ENCODE peak calls at places on chromosome 22, in six cellular contexts. Q is kidney; X is CD8-positive, alpha-beta T cell; D is left ventricle myocardium inferior; T is AG04450; E is heart left ventricle. F is an unnamed sample.
A peak's percentile ranks its signal among the peaks of the same experiment; 100 is the strongest.

GRCh38 chr22:36032611-36033010 is 4.0 kb upstream of the RBFOX2 start:
- DNase-seq in Q (no peak), X (no peak), D (no peak), T (no peak), E (no peak), F (no peak)

GRCh38 chr22:40826984-40827741 is 8.0 kb upstream of the SLC25A17 start:
- DNase-seq in Q (no peak), X (no peak), D (no peak), T (no peak), E (no peak), F (no peak)

GRCh38 chr22:43275545-43275981 is 67.6 kb downstream of the SCUBE1 start:
- DNase-seq in Q (no peak), X (no peak), D (no peak), T (no peak), E (no peak), F (no peak)

GRCh38 chr22:41442240-41442792 is 4.3 kb downstream of the TOB2 start:
- DNase-seq in Q (no peak), X (no peak), D (no peak), T (no peak), E (no peak), F (no peak)

GRCh38 chr22:42745118-42745517 is 24.4 kb upstream of the A4GALT start:
- DNase-seq in Q (no peak), X (no peak), D (no peak), T (no peak), E (no peak), F (no peak)

GRCh38 chr22:45357492-45357891 is 47.8 kb downstream of the FAM118A start:
- DNase-seq in Q (no peak), X (no peak), D (no peak), T (no peak), E (no peak), F (no peak)

GRCh38 chr22:40289991-40290459 is 56.3 kb upstream of the ADSL start:
- DNase-seq in Q (no peak), X (peak; percentile 52), D (no peak), T (no peak), E (no peak), F (no peak)

GRCh38 chr22:29799217-29799680 is 32.1 kb downstream of the UQCR10 start:
- DNase-seq in Q (peak; percentile 95), X (no peak), D (peak; percentile 88), T (peak; percentile 86), E (peak; percentile 96), F (peak; percentile 90)

GRCh38 chr22:32836286-32836859 is 34.9 kb downstream of the TIMP3 start:
- DNase-seq in Q (no peak), X (no peak), D (no peak), T (no peak), E (no peak), F (no peak)

GRCh38 chr22:27857441-27857840 is 55.9 kb upstream of the MN1 start:
- DNase-seq in Q (no peak), X (no peak), D (no peak), T (no peak), E (no peak), F (no peak)

GRCh38 chr22:37020192-37020479 is 594 bp downstream of the MPST start:
- DNase-seq in Q (no peak), X (no peak), D (no peak), T (no peak), E (peak; percentile 43), F (no peak)

GRCh38 chr22:38924197-38924952 is 33.0 kb upstream of the APOBEC3A start:
- DNase-seq in Q (peak; percentile 94), X (no peak), D (peak; percentile 72), T (peak; percentile 60), E (peak; percentile 80), F (peak; percentile 83)

GRCh38 chr22:23137905-23138520 is 3.8 kb downstream of the RSPH14 start:
- DNase-seq in Q (no peak), X (no peak), D (no peak), T (no peak), E (no peak), F (no peak)

GRCh38 chr22:23142546-23143105 is 836 bp upstream of the RSPH14 start:
- DNase-seq in Q (no peak), X (no peak), D (no peak), T (no peak), E (peak; percentile 17), F (no peak)

GRCh38 chr22:23143119-23143518 is 1.3 kb upstream of the RSPH14 start:
- DNase-seq in Q (no peak), X (no peak), D (no peak), T (no peak), E (no peak), F (no peak)

GRCh38 chr22:23138584-23139469 is 3.0 kb downstream of the RSPH14 start:
- DNase-seq in Q (no peak), X (no peak), D (no peak), T (no peak), E (no peak), F (no peak)

GRCh38 chr22:23140385-23140784 is 1.4 kb downstream of the RSPH14 start:
- DNase-seq in Q (no peak), X (no peak), D (no peak), T (no peak), E (no peak), F (no peak)
- H3K27ac ChIP-seq in Q (no peak overlapping the region), X (no peak overlapping the region), D (no peak overlapping the region), T (no peak overlapping the region), E (no peak overlapping the region), F (no peak overlapping the region)

DNA sequence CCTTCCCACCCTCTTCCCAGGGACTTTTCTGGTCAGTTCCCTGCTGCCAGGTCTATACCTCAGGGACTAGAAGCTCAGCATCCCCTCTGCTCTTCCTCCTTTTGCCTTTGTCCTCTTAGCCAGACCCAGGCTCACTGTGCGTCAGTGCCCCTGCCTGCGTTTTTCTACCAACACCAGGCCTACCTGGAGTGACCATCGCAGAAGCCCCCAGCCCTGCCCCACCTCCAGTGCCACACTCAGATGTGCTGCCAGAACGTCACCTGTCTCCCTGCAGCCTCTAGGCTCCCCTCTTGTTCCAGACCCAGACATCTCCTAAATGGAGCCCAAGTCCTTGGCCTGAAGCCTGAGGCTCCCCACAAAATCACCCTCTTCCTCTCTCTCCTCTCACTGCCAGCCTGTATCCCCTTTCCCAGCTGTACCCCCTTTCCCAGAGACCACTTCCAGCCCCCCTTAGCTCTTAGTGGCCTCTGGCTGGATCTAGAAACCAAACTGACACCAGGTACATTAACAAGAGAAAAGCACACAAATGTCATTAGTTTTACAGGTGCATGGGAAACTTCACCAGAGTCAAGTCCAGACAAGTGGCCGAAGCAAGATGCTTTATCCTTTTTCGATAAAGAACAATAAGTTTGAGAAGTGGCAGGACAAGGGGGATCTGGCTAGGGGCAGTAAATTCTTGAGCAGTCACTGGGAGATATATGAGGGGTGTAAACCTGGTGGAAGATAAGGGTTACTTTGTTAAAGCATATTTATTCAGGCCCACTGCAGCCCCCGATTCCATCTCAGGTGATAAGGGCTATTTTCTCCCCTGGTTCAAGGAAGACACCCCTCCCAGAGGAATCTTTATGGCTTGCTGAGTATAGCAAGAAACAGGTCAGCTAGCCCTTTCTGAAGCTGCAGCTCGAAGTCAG is 61.5 kb downstream of the BCR start:
- DNase-seq in Q (no peak), X (no peak), D (no peak), T (no peak), E (no peak), F (no peak)
- H3K4me3 ChIP-seq in Q (no peak overlapping the region), X (no peak overlapping the region), D (no peak overlapping the region), T (no peak overlapping the region), E (no peak overlapping the region), F (no peak overlapping the region)

GRCh38 chr22:17787159-17788022 is 13.1 kb upstream of the BID start:
- DNase-seq in Q (no peak), X (no peak), D (no peak), T (no peak), E (no peak), F (no peak)

GRCh38 chr22:17789379-17790200 is 15.3 kb upstream of the BID start:
- DNase-seq in Q (no peak), X (no peak), D (no peak), T (no peak), E (no peak), F (no peak)

GRCh38 chr22:17786435-17787158 is 12.3 kb upstream of the BID start:
- DNase-seq in Q (peak; percentile 85), X (no peak), D (peak; percentile 85), T (no peak), E (peak; percentile 89), F (no peak)

GRCh38 chr22:17788023-17788330 is 13.7 kb upstream of the BID start:
- DNase-seq in Q (no peak), X (no peak), D (no peak), T (no peak), E (no peak), F (no peak)

DNA sequence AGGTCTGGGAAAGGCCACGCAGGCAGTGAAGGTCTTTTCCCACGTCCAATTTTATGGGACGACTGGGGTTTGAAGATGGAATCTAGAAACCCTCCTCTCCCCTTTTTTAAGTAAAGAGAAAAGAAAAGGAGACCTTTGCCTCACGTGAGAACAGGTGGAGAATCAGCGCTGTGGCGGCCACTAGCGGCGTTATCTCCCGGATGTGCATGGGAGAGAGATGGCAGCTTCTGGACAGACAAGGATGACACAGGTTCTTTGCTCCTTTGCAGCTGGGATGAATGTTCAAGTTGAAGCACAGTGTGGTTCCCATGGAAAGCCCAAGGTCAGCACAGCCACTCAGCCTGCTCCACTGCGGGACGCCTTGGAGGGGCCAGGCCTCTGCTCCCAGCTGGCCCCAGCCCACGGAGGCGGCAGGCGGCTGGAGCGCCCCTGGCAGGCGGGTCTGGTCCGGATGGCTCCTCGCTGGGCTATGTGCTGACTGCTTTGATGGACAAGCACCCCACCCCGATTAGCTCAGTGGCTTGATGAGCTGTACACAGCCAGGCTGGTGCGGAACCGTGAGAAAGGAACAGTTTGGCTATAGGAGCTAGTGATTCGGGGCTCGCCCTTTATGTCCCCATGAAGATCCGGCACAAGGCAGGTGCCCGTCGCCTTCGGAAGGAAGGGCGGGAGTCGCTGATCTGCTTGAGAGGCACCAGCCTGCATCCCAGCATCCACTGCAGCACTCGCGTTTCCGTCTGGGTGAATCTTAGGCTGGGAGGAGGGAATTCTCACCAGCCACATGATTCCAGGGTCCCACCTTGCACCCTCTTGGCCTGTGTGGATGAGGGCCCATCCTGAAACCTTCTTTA is 14.5 kb upstream of the BID start:
- DNase-seq in Q (no peak), X (no peak), D (no peak), T (no peak), E (no peak), F (no peak)
- TF ChIP-seq CTCF in Q (no peak), X (no peak), D (no peak), T (peak; percentile 2), E (no peak), F (no peak)

GRCh38 chr22:50471962-50472361 is 2.9 kb downstream of the SBF1 start:
- DNase-seq in Q (no peak), X (no peak), D (no peak), T (no peak), E (no peak), F (no peak)

GRCh38 chr22:50473855-50474671 is 772 bp downstream of the SBF1 start:
- DNase-seq in Q (peak; percentile 82), X (no peak), D (peak; percentile 33), T (peak; percentile 20), E (peak; percentile 42), F (no peak)

GRCh38 chr22:50474711-50475651 is at the start of gene SBF1:
- DNase-seq in Q (peak; percentile 97), X (peak; percentile 78), D (peak; percentile 94), T (peak; percentile 48), E (peak; percentile 96), F (peak; percentile 89)

GRCh38 chr22:50471197-50471847 is 3.5 kb downstream of the SBF1 start:
- DNase-seq in Q (no peak), X (no peak), D (no peak), T (no peak), E (no peak), F (no peak)

DNA sequence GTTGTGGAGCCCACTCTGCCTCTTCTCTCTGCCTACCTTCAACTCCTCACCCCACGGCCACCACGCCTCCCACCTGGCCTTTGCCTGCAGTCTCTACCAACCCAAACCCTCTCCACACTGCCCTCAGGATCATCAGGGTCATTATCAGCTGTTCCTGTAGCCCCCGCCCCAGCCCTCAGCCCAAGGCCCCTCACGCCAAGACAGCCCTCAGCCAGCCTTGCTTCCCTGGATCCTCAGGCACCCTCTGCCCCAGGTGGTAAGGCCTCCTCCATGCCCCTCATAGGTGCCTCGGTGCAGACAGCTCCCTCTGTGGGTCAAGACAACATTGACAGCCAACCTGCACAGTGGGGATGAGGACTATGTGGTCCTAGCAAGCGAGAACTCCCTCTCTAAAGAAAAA is 1.7 kb downstream of the SBF1 start:
- DNase-seq in Q (peak; percentile 61), X (no peak), D (no peak), T (no peak), E (no peak), F (no peak)
- H3K27ac ChIP-seq in Q (no peak overlapping the region), X (peak overlapping the region; percentile 62), D (no peak overlapping the region), T (no peak overlapping the region), E (no peak overlapping the region), F (no peak overlapping the region)